ENCODE peak calls at places on chromosome 1, in eight cellular contexts. One of them, this sample, is unnamed.

GRCh38 chr1:234486858-234487830 is 8.2 kb upstream of the TARBP1 start:
- DNase-seq in GM13977: no peak
- DNase-seq in BE2C: peak; percentile 34
- DNase-seq in Panc1: no peak
- DNase-seq in nephron progenitor cell: no peak
- DNase-seq in GM12865: peak; percentile 44
- DNase-seq in psoas muscle: no peak
- DNase-seq in heart left ventricle: peak; percentile 32
- DNase-seq in this sample: no peak

GRCh38 chr1:17273096-17273495 is 24.2 kb downstream of the PADI3 start:
- DNase-seq in heart left ventricle: no peak
- DNase-seq in Panc1: no peak
- DNase-seq in GM12865: no peak
- DNase-seq in nephron progenitor cell: no peak
- DNase-seq in BE2C: no peak
- DNase-seq in GM13977: no peak
- DNase-seq in psoas muscle: no peak
- DNase-seq in this sample: no peak

GRCh38 chr1:51070640-51071039 is 31.4 kb upstream of the C1orf185 start:
- DNase-seq in nephron progenitor cell: no peak
- DNase-seq in BE2C: no peak
- DNase-seq in heart left ventricle: no peak
- DNase-seq in psoas muscle: no peak
- DNase-seq in GM12865: no peak
- DNase-seq in GM13977: no peak
- DNase-seq in Panc1: no peak
- DNase-seq in this sample: no peak

GRCh38 chr1:22399421-22400091 is 52.1 kb upstream of the ZBTB40 start:
- DNase-seq in GM12865: no peak
- DNase-seq in psoas muscle: no peak
- DNase-seq in GM13977: no peak
- DNase-seq in nephron progenitor cell: no peak
- DNase-seq in BE2C: no peak
- DNase-seq in heart left ventricle: no peak
- DNase-seq in Panc1: no peak
- DNase-seq in this sample: no peak

GRCh38 chr1:201327687-201328240 is 44.5 kb downstream of the PKP1 start:
- DNase-seq in BE2C: no peak
- DNase-seq in psoas muscle: no peak
- DNase-seq in Panc1: no peak
- DNase-seq in nephron progenitor cell: no peak
- DNase-seq in GM12865: no peak
- DNase-seq in GM13977: no peak
- DNase-seq in heart left ventricle: no peak
- DNase-seq in this sample: no peak

GRCh38 chr1:65112811-65113210 is 35.2 kb upstream of the AK4 start:
- DNase-seq in GM12865: no peak
- DNase-seq in Panc1: no peak
- DNase-seq in nephron progenitor cell: no peak
- DNase-seq in GM13977: no peak
- DNase-seq in psoas muscle: no peak
- DNase-seq in BE2C: no peak
- DNase-seq in heart left ventricle: no peak
- DNase-seq in this sample: no peak

GRCh38 chr1:161706116-161706482 is 930 bp upstream of the FCRLA start:
- DNase-seq in GM12865: peak; percentile 30
- DNase-seq in BE2C: no peak
- DNase-seq in heart left ventricle: no peak
- DNase-seq in nephron progenitor cell: no peak
- DNase-seq in GM13977: no peak
- DNase-seq in psoas muscle: no peak
- DNase-seq in Panc1: no peak
- DNase-seq in this sample: no peak

GRCh38 chr1:8464987-8465386 is 147.1 kb downstream of the SLC45A1 start:
- DNase-seq in BE2C: no peak
- DNase-seq in GM13977: no peak
- DNase-seq in psoas muscle: no peak
- DNase-seq in nephron progenitor cell: no peak
- DNase-seq in heart left ventricle: no peak
- DNase-seq in Panc1: no peak
- DNase-seq in GM12865: no peak
- DNase-seq in this sample: no peak

GRCh38 chr1:213055087-213055591 is 4.1 kb downstream of the RPS6KC1 start:
- DNase-seq in nephron progenitor cell: no peak
- DNase-seq in heart left ventricle: no peak
- DNase-seq in BE2C: no peak
- DNase-seq in GM12865: no peak
- DNase-seq in psoas muscle: no peak
- DNase-seq in Panc1: no peak
- DNase-seq in GM13977: no peak
- DNase-seq in this sample: no peak

GRCh38 chr1:55129194-55129728 is 85.9 kb downstream of the USP24 start:
- DNase-seq in heart left ventricle: no peak
- DNase-seq in GM13977: no peak
- DNase-seq in psoas muscle: peak; percentile 15
- DNase-seq in BE2C: no peak
- DNase-seq in GM12865: no peak
- DNase-seq in Panc1: no peak
- DNase-seq in nephron progenitor cell: no peak
- DNase-seq in this sample: no peak

GRCh38 chr1:216247937-216248336 is 175.3 kb downstream of the USH2A start:
- DNase-seq in nephron progenitor cell: no peak
- DNase-seq in BE2C: no peak
- DNase-seq in psoas muscle: no peak
- DNase-seq in Panc1: no peak
- DNase-seq in GM12865: no peak
- DNase-seq in GM13977: no peak
- DNase-seq in heart left ventricle: no peak
- DNase-seq in this sample: no peak

GRCh38 chr1:170168263-170168662 is 22.5 kb downstream of the NTMT2 start:
- DNase-seq in GM12865: no peak
- DNase-seq in psoas muscle: no peak
- DNase-seq in heart left ventricle: no peak
- DNase-seq in BE2C: no peak
- DNase-seq in GM13977: no peak
- DNase-seq in Panc1: no peak
- DNase-seq in nephron progenitor cell: no peak
- DNase-seq in this sample: no peak

GRCh38 chr1:77975386-77975785 is 3.5 kb downstream of the FUBP1 start:
- DNase-seq in heart left ventricle: no peak
- DNase-seq in Panc1: no peak
- DNase-seq in psoas muscle: no peak
- DNase-seq in nephron progenitor cell: no peak
- DNase-seq in BE2C: no peak
- DNase-seq in GM12865: no peak
- DNase-seq in GM13977: no peak
- DNase-seq in this sample: no peak

GRCh38 chr1:169307176-169307575 is 60.4 kb downstream of the NME7 start:
- DNase-seq in psoas muscle: no peak
- DNase-seq in GM12865: no peak
- DNase-seq in BE2C: no peak
- DNase-seq in Panc1: no peak
- DNase-seq in GM13977: no peak
- DNase-seq in heart left ventricle: no peak
- DNase-seq in nephron progenitor cell: no peak
- DNase-seq in this sample: no peak

GRCh38 chr1:163036661-163037060 is 32.5 kb upstream of the RGS4 start:
- DNase-seq in GM12865: no peak
- DNase-seq in GM13977: no peak
- DNase-seq in nephron progenitor cell: no peak
- DNase-seq in BE2C: no peak
- DNase-seq in heart left ventricle: no peak
- DNase-seq in psoas muscle: no peak
- DNase-seq in Panc1: no peak
- DNase-seq in this sample: no peak

GRCh38 chr1:100793661-100794060 is 74.1 kb downstream of the VCAM1 start:
- DNase-seq in Panc1: no peak
- DNase-seq in psoas muscle: no peak
- DNase-seq in nephron progenitor cell: no peak
- DNase-seq in GM13977: no peak
- DNase-seq in heart left ventricle: no peak
- DNase-seq in GM12865: no peak
- DNase-seq in BE2C: no peak
- DNase-seq in this sample: no peak

DNA sequence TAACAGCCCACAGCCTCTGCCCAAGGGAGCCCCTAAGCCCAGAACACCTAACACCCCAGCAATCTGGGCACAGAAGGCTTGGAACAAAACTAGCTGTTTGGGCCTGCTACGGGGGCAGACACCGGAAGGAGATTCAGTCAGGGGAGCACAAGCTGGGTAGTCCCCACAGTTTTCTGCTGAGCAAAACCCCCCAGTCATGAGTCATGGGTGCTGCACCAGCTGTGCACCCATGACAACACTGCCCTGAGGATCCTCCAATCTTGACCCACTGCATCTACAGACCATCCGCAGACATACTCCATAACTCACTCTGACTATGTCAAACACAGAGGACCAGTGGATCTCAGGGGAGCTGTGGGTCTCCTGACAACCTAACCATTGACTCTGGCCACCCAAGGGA is 105.1 kb downstream of the LRIG2 start:
- DNase-seq in nephron progenitor cell: no peak
- DNase-seq in GM13977: no peak
- DNase-seq in heart left ventricle: no peak
- DNase-seq in psoas muscle: no peak
- DNase-seq in BE2C: no peak
- DNase-seq in GM12865: peak; percentile 79
- DNase-seq in Panc1: no peak
- DNase-seq in this sample: no peak
- TF ChIP-seq CTCF in nephron progenitor cell: no peak
- TF ChIP-seq CTCF in GM13977: no peak
- TF ChIP-seq CTCF in heart left ventricle: no peak
- TF ChIP-seq CTCF in psoas muscle: no peak
- TF ChIP-seq CTCF in BE2C: no peak
- TF ChIP-seq CTCF in GM12865: no peak
- TF ChIP-seq CTCF in Panc1: no peak
- TF ChIP-seq CTCF in this sample: no peak

DNA sequence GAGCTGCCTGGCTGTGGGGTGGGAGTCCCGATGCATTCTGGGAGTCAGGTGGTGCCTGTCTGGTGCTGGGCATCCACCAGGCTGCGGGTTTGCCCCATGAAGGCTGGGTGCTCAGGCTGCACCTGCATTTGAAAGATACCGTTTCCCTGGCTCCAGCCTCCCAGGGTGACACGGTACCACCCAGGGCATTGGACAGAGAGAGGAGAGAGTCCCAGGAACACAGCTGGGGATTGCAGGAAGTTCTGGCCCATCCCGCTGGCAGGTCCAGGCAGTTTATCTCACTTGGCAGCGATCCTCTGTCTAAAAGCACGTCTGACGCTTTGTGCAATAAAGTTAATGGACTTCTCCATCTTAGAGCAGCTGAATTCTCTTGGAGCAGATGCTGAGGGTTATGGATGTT is 247.0 kb downstream of the GRIK3 start:
- DNase-seq in Panc1: no peak
- DNase-seq in psoas muscle: no peak
- DNase-seq in heart left ventricle: no peak
- DNase-seq in BE2C: peak; percentile 30
- DNase-seq in GM13977: no peak
- DNase-seq in GM12865: no peak
- DNase-seq in nephron progenitor cell: no peak
- DNase-seq in this sample: no peak
- TF ChIP-seq CTCF in Panc1: no peak
- TF ChIP-seq CTCF in psoas muscle: no peak
- TF ChIP-seq CTCF in heart left ventricle: no peak
- TF ChIP-seq CTCF in BE2C: no peak
- TF ChIP-seq CTCF in GM13977: no peak
- TF ChIP-seq CTCF in GM12865: no peak
- TF ChIP-seq CTCF in nephron progenitor cell: no peak
- TF ChIP-seq CTCF in this sample: no peak

DNA sequence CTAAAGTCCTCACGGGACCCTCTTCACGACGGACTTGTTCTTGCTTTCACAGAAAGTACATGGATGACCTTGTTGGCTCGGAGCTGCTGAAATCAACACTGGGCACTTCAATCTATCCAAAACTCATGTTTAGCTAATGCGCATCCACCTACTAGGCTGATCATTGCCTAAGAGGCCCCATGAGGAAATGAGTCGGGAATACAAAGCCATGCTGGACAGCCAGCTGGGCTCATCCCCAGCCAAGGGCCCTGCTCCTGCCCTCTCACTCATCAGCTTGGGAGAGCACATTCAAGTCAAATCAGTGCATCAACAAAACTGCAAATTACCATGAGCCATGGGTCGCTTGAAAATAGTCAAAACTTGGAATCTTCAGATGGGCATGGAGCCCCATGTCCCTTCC is 14.8 kb upstream of the HEYL start:
- DNase-seq in Panc1: no peak
- DNase-seq in GM13977: no peak
- DNase-seq in psoas muscle: peak; percentile 55
- DNase-seq in BE2C: no peak
- DNase-seq in nephron progenitor cell: no peak
- DNase-seq in heart left ventricle: no peak
- DNase-seq in GM12865: no peak
- DNase-seq in this sample: no peak
- TF ChIP-seq CTCF in Panc1: no peak
- TF ChIP-seq CTCF in GM13977: no peak
- TF ChIP-seq CTCF in psoas muscle: no peak
- TF ChIP-seq CTCF in BE2C: no peak
- TF ChIP-seq CTCF in nephron progenitor cell: no peak
- TF ChIP-seq CTCF in heart left ventricle: no peak
- TF ChIP-seq CTCF in GM12865: no peak
- TF ChIP-seq CTCF in this sample: no peak

GRCh38 chr1:12179111-12179519 is 12.3 kb downstream of the TNFRSF1B start:
- DNase-seq in nephron progenitor cell: no peak
- DNase-seq in BE2C: no peak
- DNase-seq in GM13977: no peak
- DNase-seq in heart left ventricle: no peak
- DNase-seq in psoas muscle: no peak
- DNase-seq in Panc1: no peak
- DNase-seq in GM12865: peak; percentile 55
- DNase-seq in this sample: no peak

GRCh38 chr1:12179638-12180121 is 12.9 kb downstream of the TNFRSF1B start:
- DNase-seq in Panc1: no peak
- DNase-seq in GM12865: no peak
- DNase-seq in nephron progenitor cell: no peak
- DNase-seq in heart left ventricle: no peak
- DNase-seq in GM13977: no peak
- DNase-seq in psoas muscle: no peak
- DNase-seq in BE2C: no peak
- DNase-seq in this sample: no peak

GRCh38 chr1:12181568-12181967 is 14.8 kb downstream of the TNFRSF1B start:
- DNase-seq in BE2C: no peak
- DNase-seq in GM13977: no peak
- DNase-seq in heart left ventricle: no peak
- DNase-seq in psoas muscle: no peak
- DNase-seq in Panc1: no peak
- DNase-seq in GM12865: no peak
- DNase-seq in nephron progenitor cell: no peak
- DNase-seq in this sample: no peak

GRCh38 chr1:12180903-12181302 is 14.1 kb downstream of the TNFRSF1B start:
- DNase-seq in GM12865: no peak
- DNase-seq in Panc1: no peak
- DNase-seq in nephron progenitor cell: no peak
- DNase-seq in heart left ventricle: no peak
- DNase-seq in GM13977: no peak
- DNase-seq in BE2C: no peak
- DNase-seq in psoas muscle: no peak
- DNase-seq in this sample: no peak

DNA sequence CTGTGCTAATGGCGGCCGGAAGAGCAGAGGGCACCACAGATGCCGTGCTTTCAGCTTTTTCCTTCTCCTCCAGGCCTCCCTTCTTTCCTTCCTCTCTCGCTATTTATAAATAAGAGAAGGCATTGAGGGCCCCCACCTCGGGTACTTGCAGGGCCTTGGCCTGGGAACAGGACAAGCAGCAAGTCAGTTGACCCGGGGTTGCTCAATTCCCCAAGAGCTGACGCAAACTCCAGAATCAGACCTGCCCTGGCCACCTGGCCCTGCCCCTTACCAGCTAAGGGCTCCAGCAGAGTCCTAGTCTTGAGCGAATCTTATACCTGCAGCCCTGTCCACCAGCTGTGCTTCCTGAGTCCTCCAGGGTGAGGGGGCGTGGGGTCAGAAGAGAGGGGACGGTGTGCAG is 13.5 kb downstream of the TNFRSF1B start:
- DNase-seq in GM13977: no peak
- DNase-seq in heart left ventricle: peak; percentile 65
- DNase-seq in GM12865: no peak
- DNase-seq in Panc1: no peak
- DNase-seq in nephron progenitor cell: no peak
- DNase-seq in BE2C: no peak
- DNase-seq in psoas muscle: peak; percentile 57
- DNase-seq in this sample: no peak
- TF ChIP-seq CTCF in GM13977: no peak
- TF ChIP-seq CTCF in heart left ventricle: no peak
- TF ChIP-seq CTCF in GM12865: no peak
- TF ChIP-seq CTCF in Panc1: no peak
- TF ChIP-seq CTCF in nephron progenitor cell: no peak
- TF ChIP-seq CTCF in BE2C: no peak
- TF ChIP-seq CTCF in psoas muscle: no peak
- TF ChIP-seq CTCF in this sample: no peak